ENCODE peak calls at places on chromosomes 12 and 14, in six cellular contexts. G, U, Z, P, H and B are unnamed samples.
A peak's percentile ranks its signal among the peaks of the same experiment; 100 is the strongest.

GRCh38 chr12:112179341-112179740 is 54.0 kb downstream of the TRAFD1 start:
- DNase-seq in U (no peak), P (no peak), H (no peak), G (no peak), Z (no peak), B (no peak)

GRCh38 chr14:96584199-96584906 is 82.2 kb downstream of the PAPOLA start:
- DNase-seq in G (no peak), H (peak; percentile 11), U (peak; percentile 85), P (peak; percentile 18), Z (peak; percentile 22), B (peak; percentile 86)

GRCh38 chr14:55604900-55605418 is 25.0 kb downstream of the KTN1 start:
- DNase-seq in U (no peak), P (no peak), H (peak; percentile 42), Z (no peak), G (no peak), B (no peak)

GRCh38 chr12:18828483-18828882 is 90.6 kb downstream of the CAPZA3 start:
- DNase-seq in G (no peak), U (no peak), P (no peak), H (no peak), Z (no peak), B (no peak)

GRCh38 chr14:51035611-51036192 is 59.2 kb downstream of the TRIM9 start:
- DNase-seq in G (no peak), Z (no peak), H (no peak), U (no peak), P (no peak), B (no peak)

GRCh38 chr14:102316048-102316745 is 3.3 kb upstream of the ZNF839 start:
- DNase-seq in P (no peak), H (peak; percentile 87), G (peak; percentile 70), U (no peak), Z (no peak), B (no peak)

GRCh38 chr12:104459556-104459909 is 2.8 kb downstream of the CHST11 start:
- DNase-seq in P (no peak), G (no peak), Z (no peak), H (no peak), U (no peak), B (no peak)

GRCh38 chr12:56029166-56029519 is 8.3 kb downstream of the IKZF4 start:
- DNase-seq in U (no peak), H (no peak), P (no peak), Z (no peak), G (no peak), B (no peak)

GRCh38 chr12:46825526-46826414 is at the start of gene SLC38A4:
- DNase-seq in Z (no peak), P (no peak), U (peak; percentile 61), G (no peak), H (no peak), B (peak; percentile 68)